ENCODE peak calls at places on chromosomes 13 and 19, in ten cellular contexts. One of them, this sample, is unnamed. For H3K4me1 and H3K27me3, the result is how much of the 10 kb centered on the place peaks cover.

GRCh38 chr13:40109324-40109958 is 454.0 kb downstream of the COG6 start:
- DNase-seq in CD8-positive, alpha-beta memory T cell: no peak
- DNase-seq in cardiac muscle cell: peak
- DNase-seq in right lobe of liver: no peak
- DNase-seq in uterus: peak
- DNase-seq in colonic mucosa: no peak
- DNase-seq in heart right ventricle: no peak
- DNase-seq in psoas muscle: peak
- DNase-seq in lower lobe of right lung: no peak
- DNase-seq in breast epithelium: no peak
- DNase-seq in this sample: no peak

GRCh38 chr19:45164577-45165335 is 4.0 kb upstream of the NKPD1 start:
- DNase-seq in CD8-positive, alpha-beta memory T cell: peak
- DNase-seq in cardiac muscle cell: peak
- DNase-seq in right lobe of liver: peak
- DNase-seq in uterus: peak
- DNase-seq in colonic mucosa: peak
- DNase-seq in heart right ventricle: peak
- DNase-seq in psoas muscle: peak
- DNase-seq in lower lobe of right lung: peak
- DNase-seq in breast epithelium: peak
- DNase-seq in this sample: peak

GRCh38 chr13:70253834-70254233 is 145.6 kb upstream of the KLHL1 start:
- DNase-seq in CD8-positive, alpha-beta memory T cell: no peak
- DNase-seq in cardiac muscle cell: no peak
- DNase-seq in right lobe of liver: no peak
- DNase-seq in uterus: no peak
- DNase-seq in colonic mucosa: no peak
- DNase-seq in heart right ventricle: no peak
- DNase-seq in psoas muscle: no peak
- DNase-seq in lower lobe of right lung: no peak
- DNase-seq in breast epithelium: no peak
- DNase-seq in this sample: no peak

GRCh38 chr13:31968473-31968872 is 63.1 kb upstream of the FRY start:
- DNase-seq in CD8-positive, alpha-beta memory T cell: no peak
- DNase-seq in cardiac muscle cell: peak
- DNase-seq in right lobe of liver: no peak
- DNase-seq in uterus: peak
- DNase-seq in colonic mucosa: peak
- DNase-seq in heart right ventricle: no peak
- DNase-seq in psoas muscle: no peak
- DNase-seq in lower lobe of right lung: no peak
- DNase-seq in breast epithelium: no peak
- DNase-seq in this sample: no peak

GRCh38 chr19:58511353-58512208 is at the start of gene SLC27A5:
- DNase-seq in CD8-positive, alpha-beta memory T cell: no peak
- DNase-seq in cardiac muscle cell: no peak
- DNase-seq in right lobe of liver: peak
- DNase-seq in uterus: no peak
- DNase-seq in colonic mucosa: peak
- DNase-seq in heart right ventricle: no peak
- DNase-seq in psoas muscle: no peak
- DNase-seq in lower lobe of right lung: no peak
- DNase-seq in breast epithelium: no peak
- DNase-seq in this sample: no peak

GRCh38 chr13:50691682-50692263 is 151.7 kb downstream of the DLEU7 start:
- DNase-seq in CD8-positive, alpha-beta memory T cell: no peak
- DNase-seq in cardiac muscle cell: no peak
- DNase-seq in right lobe of liver: no peak
- DNase-seq in uterus: no peak
- DNase-seq in colonic mucosa: no peak
- DNase-seq in heart right ventricle: no peak
- DNase-seq in psoas muscle: no peak
- DNase-seq in lower lobe of right lung: no peak
- DNase-seq in breast epithelium: no peak
- DNase-seq in this sample: no peak

GRCh38 chr13:109451726-109452125 is 334.7 kb downstream of the IRS2 start:
- DNase-seq in CD8-positive, alpha-beta memory T cell: no peak
- DNase-seq in cardiac muscle cell: no peak
- DNase-seq in right lobe of liver: no peak
- DNase-seq in uterus: no peak
- DNase-seq in colonic mucosa: no peak
- DNase-seq in heart right ventricle: no peak
- DNase-seq in psoas muscle: no peak
- DNase-seq in lower lobe of right lung: no peak
- DNase-seq in breast epithelium: no peak
- DNase-seq in this sample: no peak

GRCh38 chr13:39263033-39263432 is 224.8 kb downstream of the NHLRC3 start:
- DNase-seq in CD8-positive, alpha-beta memory T cell: no peak
- DNase-seq in cardiac muscle cell: peak
- DNase-seq in right lobe of liver: peak
- DNase-seq in uterus: peak
- DNase-seq in colonic mucosa: peak
- DNase-seq in heart right ventricle: no peak
- DNase-seq in psoas muscle: peak
- DNase-seq in lower lobe of right lung: no peak
- DNase-seq in breast epithelium: no peak
- DNase-seq in this sample: peak

GRCh38 chr13:76016799-76017198 is 380.7 kb downstream of the LMO7 start:
- DNase-seq in CD8-positive, alpha-beta memory T cell: no peak
- DNase-seq in cardiac muscle cell: peak
- DNase-seq in right lobe of liver: peak
- DNase-seq in uterus: no peak
- DNase-seq in colonic mucosa: peak
- DNase-seq in heart right ventricle: no peak
- DNase-seq in psoas muscle: no peak
- DNase-seq in lower lobe of right lung: peak
- DNase-seq in breast epithelium: no peak
- DNase-seq in this sample: no peak

GRCh38 chr13:74839656-74840055 is 642.3 kb downstream of the TBC1D4 start:
- DNase-seq in CD8-positive, alpha-beta memory T cell: no peak
- DNase-seq in cardiac muscle cell: peak
- DNase-seq in right lobe of liver: no peak
- DNase-seq in uterus: no peak
- DNase-seq in colonic mucosa: no peak
- DNase-seq in heart right ventricle: no peak
- DNase-seq in psoas muscle: no peak
- DNase-seq in lower lobe of right lung: no peak
- DNase-seq in breast epithelium: no peak
- DNase-seq in this sample: no peak

GRCh38 chr13:27826379-27827353 is 34.4 kb downstream of the GSX1 start:
- DNase-seq in CD8-positive, alpha-beta memory T cell: peak
- DNase-seq in cardiac muscle cell: peak
- DNase-seq in right lobe of liver: peak
- DNase-seq in uterus: peak
- DNase-seq in colonic mucosa: peak
- DNase-seq in heart right ventricle: peak
- DNase-seq in psoas muscle: peak
- DNase-seq in lower lobe of right lung: peak
- DNase-seq in breast epithelium: peak
- DNase-seq in this sample: peak

DNA sequence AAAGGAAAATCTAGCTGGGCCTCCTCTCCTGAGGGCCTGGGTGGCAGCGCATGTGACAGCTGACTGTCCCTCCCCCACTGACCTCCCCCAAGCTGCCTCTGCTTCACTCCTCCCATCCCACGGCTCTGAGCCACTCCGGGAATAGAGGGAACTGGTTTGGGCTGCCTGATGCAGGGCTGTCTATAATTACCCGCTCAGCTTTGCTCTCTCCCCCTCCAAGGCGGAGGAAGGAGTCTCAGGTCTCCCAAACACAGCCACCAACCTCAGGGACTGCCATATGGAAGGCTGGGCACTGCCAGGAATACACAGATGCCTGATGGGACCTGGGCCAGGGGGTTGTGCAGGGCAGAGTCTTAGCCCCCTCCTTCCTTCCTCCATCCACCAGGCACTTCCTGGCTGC is 7.8 kb downstream of the NAPA start:
- DNase-seq in CD8-positive, alpha-beta memory T cell: no peak
- DNase-seq in cardiac muscle cell: no peak
- DNase-seq in right lobe of liver: no peak
- DNase-seq in uterus: no peak
- DNase-seq in colonic mucosa: no peak
- DNase-seq in heart right ventricle: no peak
- DNase-seq in psoas muscle: no peak
- DNase-seq in lower lobe of right lung: no peak
- DNase-seq in breast epithelium: peak
- DNase-seq in this sample: no peak
- H3K4me1 ChIP-seq in CD8-positive, alpha-beta memory T cell: under half
- H3K4me1 ChIP-seq in cardiac muscle cell: under half
- H3K4me1 ChIP-seq in right lobe of liver: half or more
- H3K4me1 ChIP-seq in uterus: under half
- H3K4me1 ChIP-seq in colonic mucosa: under half
- H3K4me1 ChIP-seq in heart right ventricle: half or more
- H3K4me1 ChIP-seq in psoas muscle: half or more
- H3K4me1 ChIP-seq in lower lobe of right lung: half or more
- H3K4me1 ChIP-seq in breast epithelium: under half
- H3K4me1 ChIP-seq in this sample: under half

GRCh38 chr19:6766357-6767080 is 716 bp downstream of the SH2D3A start:
- DNase-seq in CD8-positive, alpha-beta memory T cell: no peak
- DNase-seq in cardiac muscle cell: no peak
- DNase-seq in right lobe of liver: no peak
- DNase-seq in uterus: no peak
- DNase-seq in colonic mucosa: no peak
- DNase-seq in heart right ventricle: no peak
- DNase-seq in psoas muscle: no peak
- DNase-seq in lower lobe of right lung: peak
- DNase-seq in breast epithelium: no peak
- DNase-seq in this sample: peak
- H3K27ac ChIP-seq in CD8-positive, alpha-beta memory T cell: peak
- H3K27ac ChIP-seq in cardiac muscle cell: no peak
- H3K27ac ChIP-seq in right lobe of liver: no peak
- H3K27ac ChIP-seq in uterus: no peak
- H3K27ac ChIP-seq in colonic mucosa: peak
- H3K27ac ChIP-seq in heart right ventricle: no peak
- H3K27ac ChIP-seq in psoas muscle: no peak
- H3K27ac ChIP-seq in lower lobe of right lung: peak
- H3K27ac ChIP-seq in breast epithelium: peak
- H3K27ac ChIP-seq in this sample: peak

GRCh38 chr19:41595258-41595889 is 19.4 kb downstream of the CEACAM21 start:
- DNase-seq in CD8-positive, alpha-beta memory T cell: peak
- DNase-seq in cardiac muscle cell: peak
- DNase-seq in right lobe of liver: peak
- DNase-seq in uterus: no peak
- DNase-seq in colonic mucosa: peak
- DNase-seq in heart right ventricle: peak
- DNase-seq in psoas muscle: peak
- DNase-seq in lower lobe of right lung: no peak
- DNase-seq in breast epithelium: no peak
- DNase-seq in this sample: peak

GRCh38 chr19:41597600-41598041 is 21.7 kb downstream of the CEACAM21 start:
- DNase-seq in CD8-positive, alpha-beta memory T cell: peak
- DNase-seq in cardiac muscle cell: peak
- DNase-seq in right lobe of liver: peak
- DNase-seq in uterus: peak
- DNase-seq in colonic mucosa: peak
- DNase-seq in heart right ventricle: no peak
- DNase-seq in psoas muscle: peak
- DNase-seq in lower lobe of right lung: peak
- DNase-seq in breast epithelium: peak
- DNase-seq in this sample: peak

GRCh38 chr19:41601771-41602170 is 25.1 kb downstream of the CEACAM4 start:
- DNase-seq in CD8-positive, alpha-beta memory T cell: no peak
- DNase-seq in cardiac muscle cell: no peak
- DNase-seq in right lobe of liver: no peak
- DNase-seq in uterus: no peak
- DNase-seq in colonic mucosa: no peak
- DNase-seq in heart right ventricle: no peak
- DNase-seq in psoas muscle: no peak
- DNase-seq in lower lobe of right lung: no peak
- DNase-seq in breast epithelium: no peak
- DNase-seq in this sample: no peak

GRCh38 chr19:41595890-41596280 is 19.9 kb downstream of the CEACAM21 start:
- DNase-seq in CD8-positive, alpha-beta memory T cell: no peak
- DNase-seq in cardiac muscle cell: no peak
- DNase-seq in right lobe of liver: no peak
- DNase-seq in uterus: no peak
- DNase-seq in colonic mucosa: no peak
- DNase-seq in heart right ventricle: no peak
- DNase-seq in psoas muscle: no peak
- DNase-seq in lower lobe of right lung: no peak
- DNase-seq in breast epithelium: no peak
- DNase-seq in this sample: no peak

DNA sequence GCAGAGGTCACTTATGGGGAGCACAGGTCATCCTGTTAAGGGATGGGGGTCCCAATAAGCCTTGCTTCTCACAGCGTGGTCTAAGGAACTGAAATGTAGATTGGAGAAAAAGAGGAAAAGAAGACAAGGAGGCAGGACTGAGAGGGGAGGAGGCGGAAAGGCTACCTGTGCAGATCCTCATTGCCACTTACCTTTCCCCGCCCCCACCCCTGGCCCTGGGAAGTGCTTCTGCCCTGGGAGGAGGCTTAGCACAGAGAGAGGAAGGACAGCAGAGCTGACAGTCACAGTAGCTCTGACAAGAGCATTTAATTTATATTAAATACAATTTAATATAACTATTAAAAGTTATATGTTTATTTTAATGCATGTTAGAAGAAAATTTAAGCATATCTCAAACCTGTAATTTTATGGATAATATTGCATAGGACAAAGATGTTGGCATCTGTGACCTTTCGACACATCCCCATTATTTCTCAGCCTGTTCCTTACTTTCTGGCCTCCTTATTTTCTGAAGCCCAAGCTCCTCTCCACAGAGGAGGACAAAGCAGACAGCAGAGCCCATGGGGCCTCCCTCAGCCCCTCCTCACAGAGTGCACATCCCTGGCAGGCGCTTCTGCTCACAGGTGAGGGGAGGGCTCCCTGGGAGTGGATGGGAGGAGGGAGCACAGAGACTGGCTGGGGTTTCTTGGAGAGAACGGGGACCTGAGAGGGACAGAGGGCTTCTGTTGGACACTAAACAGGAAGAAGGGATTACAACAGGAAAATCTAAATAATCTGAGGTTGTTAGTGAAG is 23.4 kb downstream of the CEACAM21 start:
- DNase-seq in CD8-positive, alpha-beta memory T cell: no peak
- DNase-seq in cardiac muscle cell: no peak
- DNase-seq in right lobe of liver: no peak
- DNase-seq in uterus: no peak
- DNase-seq in colonic mucosa: no peak
- DNase-seq in heart right ventricle: no peak
- DNase-seq in psoas muscle: no peak
- DNase-seq in lower lobe of right lung: no peak
- DNase-seq in breast epithelium: no peak
- DNase-seq in this sample: no peak
- H3K27me3 ChIP-seq in CD8-positive, alpha-beta memory T cell: under half
- H3K27me3 ChIP-seq in cardiac muscle cell: under half
- H3K27me3 ChIP-seq in right lobe of liver: under half
- H3K27me3 ChIP-seq in uterus: under half
- H3K27me3 ChIP-seq in colonic mucosa: under half
- H3K27me3 ChIP-seq in heart right ventricle: under half
- H3K27me3 ChIP-seq in psoas muscle: under half
- H3K27me3 ChIP-seq in lower lobe of right lung: under half
- H3K27me3 ChIP-seq in breast epithelium: under half
- H3K27me3 ChIP-seq in this sample: under half

DNA sequence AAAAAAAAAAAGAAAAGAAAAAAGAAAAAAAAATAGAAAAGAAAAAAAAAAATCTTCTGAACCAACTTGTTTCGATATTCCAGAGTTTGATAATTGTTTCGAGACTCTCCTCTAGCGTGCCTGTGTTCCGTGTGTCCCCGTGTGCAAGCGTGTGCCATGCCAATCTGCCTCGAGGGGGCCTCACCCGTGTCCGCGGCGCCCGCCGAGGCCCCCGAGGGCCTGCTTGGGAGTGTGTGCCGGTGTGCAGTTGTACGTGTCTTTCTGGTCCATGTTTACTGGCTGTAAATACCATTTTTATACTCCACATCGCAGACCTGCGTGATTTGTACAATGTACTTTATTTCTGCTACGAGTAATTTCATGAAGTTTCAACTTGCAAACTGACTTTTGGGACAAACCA is 69.9 kb upstream of the NFIC start:
- DNase-seq in CD8-positive, alpha-beta memory T cell: no peak
- DNase-seq in cardiac muscle cell: no peak
- DNase-seq in right lobe of liver: no peak
- DNase-seq in uterus: no peak
- DNase-seq in colonic mucosa: no peak
- DNase-seq in heart right ventricle: no peak
- DNase-seq in psoas muscle: no peak
- DNase-seq in lower lobe of right lung: no peak
- DNase-seq in breast epithelium: no peak
- DNase-seq in this sample: no peak
- H3K4me1 ChIP-seq in CD8-positive, alpha-beta memory T cell: under half
- H3K4me1 ChIP-seq in cardiac muscle cell: under half
- H3K4me1 ChIP-seq in right lobe of liver: under half
- H3K4me1 ChIP-seq in uterus: under half
- H3K4me1 ChIP-seq in colonic mucosa: under half
- H3K4me1 ChIP-seq in heart right ventricle: under half
- H3K4me1 ChIP-seq in psoas muscle: under half
- H3K4me1 ChIP-seq in lower lobe of right lung: under half
- H3K4me1 ChIP-seq in breast epithelium: under half
- H3K4me1 ChIP-seq in this sample: under half